ENCODE peak calls at places on chromosomes 11 and 22, in four cellular contexts. C is adrenal gland, K is stomach, Y is NB4. G is an unnamed sample.

GRCh38 chr22:50171319-50171964 is 911 bp downstream of the PANX2 start:
- DNase-seq in Y (no peak), K (no peak), C (no peak), G (no peak)

GRCh38 chr11:133814588-133814987 is 30.7 kb downstream of the SPATA19 start:
- DNase-seq in K (no peak), C (no peak), Y (no peak), G (no peak)

GRCh38 chr11:74020537-74020936 is 11.7 kb upstream of the UCP3 start:
- DNase-seq in Y (peak), K (no peak), C (no peak), G (no peak)

GRCh38 chr11:130945945-130946344 is 29.7 kb upstream of the SNX19 start:
- DNase-seq in C (no peak), K (no peak), Y (no peak), G (peak)

GRCh38 chr22:23105304-23105703 is 35.0 kb downstream of the GNAZ start:
- DNase-seq in Y (no peak), K (no peak), C (no peak), G (no peak)

GRCh38 chr11:9802291-9802861 is 138.5 kb downstream of the SWAP70 start:
- DNase-seq in K (no peak), C (no peak), Y (no peak), G (no peak)

GRCh38 chr11:31818874-31819331 is 7.8 kb upstream of the PAX6 start:
- DNase-seq in K (no peak), C (no peak), Y (no peak), G (no peak)

GRCh38 chr22:46001426-46002106 is 24.6 kb upstream of the WNT7B start:
- DNase-seq in K (no peak), Y (no peak), C (peak), G (no peak)

GRCh38 chr11:68020575-68020974 is 9.9 kb upstream of the NDUFS8 start:
- DNase-seq in K (peak), Y (peak), C (no peak), G (no peak)

GRCh38 chr11:75275581-75275980 is 35.0 kb downstream of the TPBGL start:
- DNase-seq in Y (peak), K (peak), C (no peak), G (peak)

GRCh38 chr11:47239889-47240288 is 8.7 kb downstream of the ACP2 start:
- DNase-seq in C (no peak), K (no peak), Y (no peak), G (no peak)

GRCh38 chr22:46614070-46614931 is 5.9 kb upstream of the GRAMD4 start:
- DNase-seq in C (no peak), K (no peak), Y (no peak), G (no peak)

GRCh38 chr11:90241414-90241813 is 18.6 kb upstream of the CHORDC1 start:
- DNase-seq in C (no peak), K (no peak), Y (peak), G (no peak)

GRCh38 chr11:42234381-42235035 is 775.1 kb upstream of the LRRC4C start:
- DNase-seq in C (no peak), Y (no peak), K (no peak), G (no peak)

GRCh38 chr11:17508306-17508705 is 31.7 kb upstream of the ABCC8 start:
- DNase-seq in Y (no peak), C (no peak), K (no peak), G (no peak)

GRCh38 chr22:17095538-17095937 is 10.7 kb downstream of the IL17RA start:
- DNase-seq in C (no peak), Y (peak), K (no peak), G (no peak)

GRCh38 chr22:48786679-48786996 is 1041.0 kb downstream of the BRD1 start:
- DNase-seq in Y (no peak), K (no peak), C (no peak), G (no peak)

GRCh38 chr11:94588366-94588952 is 21.3 kb downstream of the PIWIL4 start:
- DNase-seq in K (no peak), C (no peak), Y (no peak), G (no peak)

GRCh38 chr22:37431811-37432707 is 4.8 kb upstream of the ELFN2 start:
- DNase-seq in Y (peak), C (no peak), K (no peak), G (no peak)

GRCh38 chr11:12769834-12770345 is 95.7 kb downstream of the TEAD1 start:
- DNase-seq in K (no peak), C (no peak), Y (peak), G (no peak)

GRCh38 chr11:120134931-120135228 is 3.0 kb downstream of the TRIM29 start:
- DNase-seq in K (peak), C (peak), Y (no peak), G (peak)

DNA sequence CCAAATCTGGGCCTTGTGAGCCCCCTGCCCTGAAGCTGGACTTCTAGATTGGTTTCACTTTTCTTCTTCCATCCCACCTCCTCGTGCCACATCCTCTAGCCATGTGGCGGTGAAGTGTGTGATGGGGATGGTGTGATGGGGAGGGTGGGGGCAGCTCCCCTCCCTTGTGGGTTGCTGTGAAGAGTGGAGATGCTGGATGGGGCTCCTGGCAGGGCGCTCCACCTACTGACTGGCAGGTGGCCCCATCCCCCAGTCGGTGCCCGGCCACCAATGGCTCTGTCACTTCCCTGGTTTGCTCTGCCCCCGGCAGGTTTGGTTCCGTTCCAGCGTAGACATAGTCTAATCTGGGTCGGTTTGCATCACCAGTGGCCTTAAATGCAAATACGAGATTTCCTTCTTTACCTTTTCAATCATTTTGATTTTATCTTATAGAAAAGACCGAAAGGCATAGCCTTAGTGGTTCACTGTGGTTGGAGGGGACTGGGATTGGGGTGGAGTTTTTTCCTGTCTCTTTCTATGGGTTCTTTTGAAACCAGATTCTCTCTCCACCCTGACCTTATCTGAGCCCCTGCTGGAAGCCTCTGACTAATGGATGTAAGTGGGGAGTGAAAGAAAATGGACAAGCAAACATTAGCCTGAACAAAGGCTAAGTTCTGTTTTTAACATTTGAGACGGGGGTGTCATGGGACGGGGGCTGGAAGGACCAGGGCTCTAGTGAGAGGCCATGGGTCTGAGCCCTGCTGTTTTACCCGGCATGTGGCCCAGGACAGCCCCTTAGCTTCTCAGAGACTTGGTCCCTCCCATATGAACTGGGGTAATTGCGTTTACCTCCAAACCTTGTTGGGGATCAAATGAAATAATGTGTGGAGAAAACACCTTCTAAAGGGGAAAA is 149.3 kb downstream of the CACNA1I start:
- DNase-seq in C (no peak), K (no peak), Y (no peak), G (no peak)
- TF ChIP-seq POLR2A in C (no peak), K (no peak), Y (no peak), G (no peak)

GRCh38 chr22:39995346-39996252 is 845 bp downstream of the FAM83F start:
- DNase-seq in C (no peak), K (peak), Y (no peak), G (peak)

GRCh38 chr22:39992088-39992826 is 2.5 kb upstream of the FAM83F start:
- DNase-seq in Y (no peak), K (no peak), C (no peak), G (no peak)

GRCh38 chr22:39994566-39995345 is at the start of gene FAM83F:
- DNase-seq in Y (no peak), C (no peak), K (peak), G (peak)

GRCh38 chr22:39996732-39997131 is 2.0 kb downstream of the FAM83F start:
- DNase-seq in C (no peak), K (no peak), Y (no peak), G (no peak)

GRCh38 chr22:39994046-39994565 is 648 bp upstream of the FAM83F start:
- DNase-seq in C (no peak), Y (no peak), K (no peak), G (no peak)
- TF ChIP-seq POLR2A in C (no peak), Y (no peak), K (no peak), G (no peak)

DNA sequence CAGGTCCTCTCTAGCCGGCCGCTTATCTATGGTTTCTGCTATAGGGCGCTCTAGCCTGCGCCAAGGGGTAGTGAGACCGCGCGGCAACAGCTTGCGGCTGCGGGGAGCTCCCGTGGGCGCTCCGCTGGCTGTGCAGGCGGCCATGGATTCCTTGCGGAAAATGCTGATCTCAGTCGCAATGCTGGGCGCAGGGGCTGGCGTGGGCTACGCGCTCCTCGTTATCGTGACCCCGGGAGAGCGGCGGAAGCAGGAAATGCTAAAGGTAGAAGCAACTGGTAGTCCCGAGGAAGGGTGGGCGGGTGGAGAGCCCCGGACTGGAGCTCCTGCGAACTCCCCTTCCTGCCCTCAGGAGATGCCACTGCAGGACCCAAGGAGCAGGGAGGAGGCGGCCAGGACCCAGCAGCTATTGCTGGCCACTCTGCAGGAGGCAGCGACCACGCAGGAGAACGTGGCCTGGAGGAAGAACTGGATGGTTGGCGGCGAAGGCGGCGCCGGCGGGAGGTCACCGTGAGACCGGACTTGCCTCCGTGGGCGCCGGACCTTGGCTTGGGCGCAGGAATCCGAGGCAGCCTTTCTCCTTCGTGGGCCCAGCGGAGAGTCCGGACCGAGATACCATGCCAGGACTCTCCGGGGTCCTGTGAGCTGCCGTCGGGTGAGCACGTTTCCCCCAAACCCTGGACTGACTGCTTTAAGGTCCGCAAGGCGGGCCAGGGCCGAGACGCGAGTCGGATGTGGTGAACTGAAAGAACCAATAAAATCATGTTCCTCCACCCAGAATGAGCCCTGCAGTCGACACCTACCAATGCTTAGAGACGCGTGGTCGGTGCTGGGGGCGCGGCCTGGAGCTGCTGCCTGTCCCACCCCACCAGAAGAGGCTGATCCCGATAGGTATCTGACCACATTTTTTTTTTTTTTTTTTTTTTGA is at the start of the genes LBHD1 and UQCC3:
- DNase-seq in Y (peak), C (peak), K (peak), G (peak)
- TF ChIP-seq POLR2A in Y (peak), C (peak), K (no peak), G (no peak)

GRCh38 chr11:65898656-65899355 is 1.4 kb downstream of the FOSL1 start:
- DNase-seq in Y (no peak), C (no peak), K (no peak), G (no peak)

GRCh38 chr11:65900899-65901180 is 652 bp upstream of the FOSL1 start:
- DNase-seq in C (no peak), K (no peak), Y (no peak), G (no peak)

GRCh38 chr11:65900125-65900898 is at the start of gene FOSL1:
- DNase-seq in K (peak), C (peak), Y (peak), G (peak)

GRCh38 chr11:65897020-65897471 is 3.1 kb downstream of the FOSL1 start:
- DNase-seq in K (no peak), C (no peak), Y (no peak), G (no peak)

GRCh38 chr11:65899356-65900124 is 648 bp downstream of the FOSL1 start:
- DNase-seq in Y (peak), K (peak), C (peak), G (no peak)
- TF ChIP-seq POLR2A in Y (peak), K (no peak), C (no peak), G (no peak)